ENCODE peak calls at places on chromosomes 12 and 14, in ten cellular contexts. X is aorta; R is neuronal stem cell; E is transverse colon; Q is activated T-helper 1 cell treated with anti-CD3 and anti-CD28 coated beads, Interleukin-2, amount 50 U/mL, for 16 hours; U is bronchial epithelial cell; Y is activated CD4-positive, alpha-beta memory T cell treated with anti-CD3 and anti-CD28 coated beads, Interleukin-2, amount 10 ng/mL, durations not matched to agents 7 days and 5 days; G is fibroblast of the conjunctiva; W is suprapubic skin; Z is sciatic nerve. I is an unnamed sample.

GRCh38 chr12:94174576-94174975 is 26.2 kb downstream of the PLXNC1 start:
- DNase-seq in Y (peak), G (no peak), X (no peak), Q (no peak), Z (no peak), U (no peak), W (no peak), R (no peak), E (peak), I (no peak)

GRCh38 chr14:24900281-24900868 is 149.6 kb downstream of the STXBP6 start:
- DNase-seq in Q (no peak), G (peak), Z (no peak), R (no peak), X (no peak), U (no peak), W (no peak), E (no peak), Y (no peak), I (peak)

GRCh38 chr12:69059465-69060457 is 126.8 kb upstream of the CPM start:
- DNase-seq in R (no peak), X (no peak), W (no peak), G (peak), Z (no peak), U (peak), E (no peak), Q (no peak), Y (no peak), I (peak)

GRCh38 chr14:50399251-50400032 is 2.8 kb upstream of the CDKL1 start:
- DNase-seq in E (peak), Y (no peak), U (peak), W (no peak), Z (no peak), R (no peak), Q (no peak), G (no peak), X (no peak), I (peak)

GRCh38 chr14:30125322-30125944 is 197.8 kb upstream of the PRKD1 start:
- DNase-seq in Y (no peak), Q (no peak), E (no peak), U (no peak), G (no peak), W (no peak), R (no peak), Z (no peak), X (no peak), I (no peak)

GRCh38 chr14:24052656-24053547 is 1.1 kb downstream of the CARMIL3 start:
- DNase-seq in G (no peak), R (no peak), W (no peak), U (peak), Q (peak), Y (peak), Z (peak), E (no peak), X (peak), I (no peak)

GRCh38 chr12:46370792-46371717 is 1.5 kb downstream of the SLC38A2 start:
- DNase-seq in Z (peak), Y (peak), W (peak), U (no peak), E (peak), R (peak), G (no peak), Q (peak), X (peak), I (peak)

GRCh38 chr12:110501378-110501721 is 561 bp downstream of the VPS29 start:
- DNase-seq in U (peak), X (no peak), R (peak), Q (no peak), W (no peak), E (no peak), Y (no peak), Z (no peak), G (peak), I (peak)

GRCh38 chr12:14193623-14194022 is 171.9 kb upstream of the ATF7IP start:
- DNase-seq in G (no peak), W (no peak), Q (no peak), Y (no peak), U (no peak), E (no peak), X (no peak), Z (no peak), R (no peak), I (no peak)

GRCh38 chr12:99138397-99138796 is 493.3 kb downstream of the APAF1 start:
- DNase-seq in U (no peak), Q (no peak), Z (no peak), E (no peak), G (no peak), X (no peak), R (no peak), W (no peak), Y (no peak), I (no peak)